ENCODE peak calls at places on chromosomes 4 and X, in ten cellular contexts. X is endothelial cell of umbilical vein; W is CD8-positive, alpha-beta memory T cell; C is activated CD4-positive, alpha-beta T cell treated with anti-CD3 and anti-CD28 coated beads, Interleukin-2, amount 50 U/mL, for 4 hours; L is LHCN-M2; Q is A673; D is Kasumi-1; N is activated CD8-positive, alpha-beta memory T cell treated with anti-CD3 and anti-CD28 coated beads for 48 hours; G is WERI-Rb-1; R is activated T-helper 1 cell treated with anti-CD3 and anti-CD28 coated beads, Interleukin-2, amount 50 U/mL, for 16 hours. J is an unnamed sample.

GRCh38 chrX:154412468-154412867 is 1.1 kb downstream of the TAFAZZIN start:
- DNase-seq in X (no peak), W (peak), C (no peak), L (no peak), Q (no peak), D (peak), N (no peak), G (peak), R (no peak), J (no peak)

GRCh38 chrX:24494544-24495113 is 29.5 kb downstream of the PDK3 start:
- DNase-seq in X (peak), W (no peak), C (no peak), L (peak), Q (peak), D (no peak), N (no peak), G (no peak), R (no peak), J (no peak)

GRCh38 chr4:155208258-155209054 is at the start of gene NPY2R:
- DNase-seq in X (peak), W (no peak), C (no peak), L (no peak), Q (peak), D (no peak), N (no peak), G (peak), R (no peak), J (no peak)

GRCh38 chrX:19349263-19349662 is 5.5 kb downstream of the PDHA1 start:
- DNase-seq in X (no peak), W (no peak), C (no peak), L (no peak), Q (no peak), D (no peak), N (no peak), G (no peak), R (no peak), J (no peak)

GRCh38 chr4:172938870-172939269 is 229.7 kb upstream of the GALNT7 start:
- DNase-seq in X (no peak), W (no peak), C (no peak), L (no peak), Q (no peak), D (no peak), N (no peak), G (no peak), R (no peak), J (no peak)

GRCh38 chr4:93658443-93658842 is 170.1 kb upstream of the ATOH1 start:
- DNase-seq in X (no peak), W (no peak), C (no peak), L (no peak), Q (peak), D (no peak), N (no peak), G (no peak), R (no peak), J (no peak)

GRCh38 chrX:124223524-124223923 is 108.9 kb upstream of the TEX13D start:
- DNase-seq in X (no peak), W (peak), C (no peak), L (no peak), Q (peak), D (no peak), N (no peak), G (no peak), R (no peak), J (no peak)

GRCh38 chrX:95764972-95765451 is 919.6 kb upstream of the DIAPH2 start:
- DNase-seq in X (peak), W (no peak), C (no peak), L (no peak), Q (peak), D (peak), N (no peak), G (peak), R (no peak), J (peak)

GRCh38 chrX:39948564-39948963 is 149.2 kb downstream of the BCOR start:
- DNase-seq in X (no peak), W (no peak), C (no peak), L (no peak), Q (no peak), D (peak), N (no peak), G (no peak), R (no peak), J (no peak)

GRCh38 chrX:41984628-41985027 is 61.3 kb upstream of the CASK start:
- DNase-seq in X (no peak), W (no peak), C (no peak), L (peak), Q (no peak), D (no peak), N (no peak), G (no peak), R (no peak), J (no peak)

GRCh38 chrX:54530358-54530900 is 410 bp downstream of the GNL3L start:
- DNase-seq in X (no peak), W (no peak), C (no peak), L (no peak), Q (no peak), D (peak), N (no peak), G (no peak), R (no peak), J (no peak)

GRCh38 chrX:151776113-151776790 is 41.7 kb downstream of the CNGA2 start:
- DNase-seq in X (no peak), W (no peak), C (no peak), L (no peak), Q (no peak), D (no peak), N (no peak), G (no peak), R (no peak), J (no peak)

GRCh38 chrX:153488231-153488914 is 6.4 kb upstream of the BGN start:
- DNase-seq in X (peak), W (no peak), C (no peak), L (no peak), Q (no peak), D (no peak), N (no peak), G (peak), R (no peak), J (no peak)

GRCh38 chr4:55736605-55737183 is 82.9 kb upstream of the EXOC1L start:
- DNase-seq in X (peak), W (peak), C (no peak), L (no peak), Q (peak), D (peak), N (no peak), G (no peak), R (no peak), J (no peak)

GRCh38 chrX:69109706-69110635 is 55.3 kb downstream of the PJA1 start:
- DNase-seq in X (no peak), W (no peak), C (no peak), L (no peak), Q (peak), D (no peak), N (no peak), G (no peak), R (no peak), J (no peak)

GRCh38 chr4:168183717-168184571 is 91.6 kb downstream of the ANXA10 start:
- DNase-seq in X (peak), W (no peak), C (no peak), L (peak), Q (peak), D (peak), N (no peak), G (no peak), R (no peak), J (peak)

GRCh38 chr4:160826339-160826679 is 1337.5 kb downstream of the FSTL5 start:
- DNase-seq in X (no peak), W (no peak), C (no peak), L (no peak), Q (no peak), D (no peak), N (no peak), G (no peak), R (no peak), J (no peak)

GRCh38 chr4:168796362-168797106 is 213.5 kb downstream of the CBR4 start:
- DNase-seq in X (peak), W (no peak), C (no peak), L (peak), Q (no peak), D (no peak), N (no peak), G (no peak), R (no peak), J (no peak)

GRCh38 chr4:162804323-162804924 is 362.3 kb downstream of the NAF1 start:
- DNase-seq in X (no peak), W (no peak), C (no peak), L (no peak), Q (peak), D (no peak), N (no peak), G (peak), R (no peak), J (no peak)

GRCh38 chr4:2417196-2417764 is 1.2 kb downstream of the ZFYVE28 start:
- DNase-seq in X (peak), W (no peak), C (no peak), L (no peak), Q (no peak), D (no peak), N (no peak), G (no peak), R (no peak), J (no peak)

GRCh38 chr4:141759796-141760425 is 123.5 kb downstream of the IL15 start:
- DNase-seq in X (peak), W (no peak), C (no peak), L (no peak), Q (no peak), D (no peak), N (no peak), G (no peak), R (no peak), J (no peak)

GRCh38 chr4:168507178-168507577 is 10.3 kb downstream of the PALLD start:
- DNase-seq in X (no peak), W (no peak), C (no peak), L (no peak), Q (no peak), D (no peak), N (no peak), G (no peak), R (no peak), J (no peak)

GRCh38 chrX:117973175-117974075 is 143.2 kb downstream of the KLHL13 start:
- DNase-seq in X (no peak), W (no peak), C (no peak), L (no peak), Q (peak), D (no peak), N (no peak), G (no peak), R (no peak), J (no peak)

GRCh38 chr4:73311428-73311827 is 52.8 kb upstream of the ANKRD17 start:
- DNase-seq in X (peak), W (no peak), C (no peak), L (peak), Q (peak), D (peak), N (no peak), G (no peak), R (no peak), J (peak)

GRCh38 chr4:138919094-138919936 is 96.3 kb upstream of the NOCT start:
- DNase-seq in X (peak), W (no peak), C (peak), L (peak), Q (peak), D (no peak), N (no peak), G (peak), R (no peak), J (no peak)

GRCh38 chr4:115054836-115055235 is 58.6 kb downstream of the NDST4 start:
- DNase-seq in X (no peak), W (no peak), C (no peak), L (peak), Q (peak), D (peak), N (no peak), G (peak), R (no peak), J (no peak)

GRCh38 chr4:24537025-24537424 is 47.3 kb downstream of the DHX15 start:
- DNase-seq in X (no peak), W (no peak), C (no peak), L (no peak), Q (no peak), D (no peak), N (no peak), G (no peak), R (no peak), J (no peak)

GRCh38 chr4:116668190-116668589 is 417.2 kb downstream of the TRAM1L1 start:
- DNase-seq in X (no peak), W (no peak), C (no peak), L (no peak), Q (no peak), D (no peak), N (no peak), G (no peak), R (no peak), J (no peak)

GRCh38 chrX:139209342-139209741 is 321.2 kb upstream of the F9 start:
- DNase-seq in X (no peak), W (no peak), C (no peak), L (no peak), Q (no peak), D (no peak), N (no peak), G (no peak), R (no peak), J (no peak)

GRCh38 chr4:112348488-112349158 is 51.5 kb downstream of the ALPK1 start:
- DNase-seq in X (peak), W (no peak), C (no peak), L (peak), Q (peak), D (no peak), N (no peak), G (peak), R (no peak), J (no peak)

GRCh38 chrX:40628506-40628905 is 5.3 kb downstream of the MPC1L start:
- DNase-seq in X (no peak), W (no peak), C (no peak), L (no peak), Q (no peak), D (no peak), N (no peak), G (no peak), R (no peak), J (no peak)

GRCh38 chrX:97685753-97686152 is 802.0 kb downstream of the RPA4 start:
- DNase-seq in X (peak), W (no peak), C (no peak), L (peak), Q (peak), D (peak), N (no peak), G (peak), R (no peak), J (peak)

GRCh38 chrX:109918753-109919152 is 84.2 kb upstream of the TMEM164 start:
- DNase-seq in X (no peak), W (no peak), C (no peak), L (no peak), Q (no peak), D (no peak), N (no peak), G (no peak), R (no peak), J (no peak)

GRCh38 chr4:41468122-41468521 is 69.8 kb upstream of the LIMCH1 start:
- DNase-seq in X (no peak), W (no peak), C (no peak), L (no peak), Q (no peak), D (no peak), N (no peak), G (no peak), R (no peak), J (no peak)

GRCh38 chrX:154360155-154360713 is 14.2 kb downstream of the FLNA start:
- DNase-seq in X (no peak), W (no peak), C (no peak), L (no peak), Q (no peak), D (no peak), N (no peak), G (no peak), R (no peak), J (no peak)

GRCh38 chr4:127781303-127782024 is 658 bp upstream of the HSPA4L start:
- DNase-seq in X (no peak), W (no peak), C (no peak), L (peak), Q (peak), D (no peak), N (peak), G (no peak), R (no peak), J (no peak)

GRCh38 chr4:31362756-31363155 is 642.6 kb downstream of the PCDH7 start:
- DNase-seq in X (no peak), W (no peak), C (no peak), L (no peak), Q (no peak), D (no peak), N (no peak), G (no peak), R (no peak), J (no peak)